ENCODE peak calls at places on chromosomes 7 and 10, in seven cellular contexts. One of them, this sample, is unnamed.

GRCh38 chr7:152847491-152847890 is 87.9 kb downstream of the ACTR3B start:
- DNase-seq in cardiac fibroblast: no peak
- DNase-seq in upper lobe of right lung: no peak
- DNase-seq in NCI-H2029: no peak
- DNase-seq in stimulated activated naive CD8-positive, alpha-beta T cell treated with anti-CD3 and anti-CD28 coated beads, Interleukin-15, Interleukin-2, amounts not matched to agents 100 U/mL and 50 U/mL, for 24 hours: no peak
- DNase-seq in GM20000: no peak
- DNase-seq in non-pigmented ciliary epithelial cell: no peak
- DNase-seq in this sample: no peak

GRCh38 chr7:116978006-116978405 is 24.7 kb downstream of the ST7 start:
- DNase-seq in stimulated activated naive CD8-positive, alpha-beta T cell treated with anti-CD3 and anti-CD28 coated beads, Interleukin-15, Interleukin-2, amounts not matched to agents 100 U/mL and 50 U/mL, for 24 hours: no peak
- DNase-seq in non-pigmented ciliary epithelial cell: no peak
- DNase-seq in NCI-H2029: no peak
- DNase-seq in upper lobe of right lung: no peak
- DNase-seq in GM20000: no peak
- DNase-seq in cardiac fibroblast: no peak
- DNase-seq in this sample: no peak

GRCh38 chr10:22945934-22946673 is 18.3 kb downstream of the ARMC3 start:
- DNase-seq in NCI-H2029: no peak
- DNase-seq in non-pigmented ciliary epithelial cell: no peak
- DNase-seq in stimulated activated naive CD8-positive, alpha-beta T cell treated with anti-CD3 and anti-CD28 coated beads, Interleukin-15, Interleukin-2, amounts not matched to agents 100 U/mL and 50 U/mL, for 24 hours: no peak
- DNase-seq in cardiac fibroblast: no peak
- DNase-seq in upper lobe of right lung: no peak
- DNase-seq in GM20000: no peak
- DNase-seq in this sample: no peak

GRCh38 chr10:71006497-71006896 is 118.1 kb upstream of the PCBD1 start:
- DNase-seq in upper lobe of right lung: no peak
- DNase-seq in cardiac fibroblast: no peak
- DNase-seq in non-pigmented ciliary epithelial cell: no peak
- DNase-seq in stimulated activated naive CD8-positive, alpha-beta T cell treated with anti-CD3 and anti-CD28 coated beads, Interleukin-15, Interleukin-2, amounts not matched to agents 100 U/mL and 50 U/mL, for 24 hours: no peak
- DNase-seq in NCI-H2029: no peak
- DNase-seq in GM20000: no peak
- DNase-seq in this sample: no peak

GRCh38 chr7:152180587-152180986 is 155.1 kb downstream of the GALNT11 start:
- DNase-seq in stimulated activated naive CD8-positive, alpha-beta T cell treated with anti-CD3 and anti-CD28 coated beads, Interleukin-15, Interleukin-2, amounts not matched to agents 100 U/mL and 50 U/mL, for 24 hours: no peak
- DNase-seq in NCI-H2029: no peak
- DNase-seq in GM20000: no peak
- DNase-seq in cardiac fibroblast: no peak
- DNase-seq in upper lobe of right lung: no peak
- DNase-seq in non-pigmented ciliary epithelial cell: no peak
- DNase-seq in this sample: no peak

GRCh38 chr7:50805425-50806130 is 22.9 kb upstream of the GRB10 start:
- DNase-seq in stimulated activated naive CD8-positive, alpha-beta T cell treated with anti-CD3 and anti-CD28 coated beads, Interleukin-15, Interleukin-2, amounts not matched to agents 100 U/mL and 50 U/mL, for 24 hours: no peak
- DNase-seq in upper lobe of right lung: no peak
- DNase-seq in non-pigmented ciliary epithelial cell: no peak
- DNase-seq in cardiac fibroblast: no peak
- DNase-seq in GM20000: no peak
- DNase-seq in NCI-H2029: no peak
- DNase-seq in this sample: no peak

GRCh38 chr7:33661430-33662160 is 243.7 kb upstream of the BMPER start:
- DNase-seq in non-pigmented ciliary epithelial cell: no peak
- DNase-seq in upper lobe of right lung: no peak
- DNase-seq in GM20000: no peak
- DNase-seq in stimulated activated naive CD8-positive, alpha-beta T cell treated with anti-CD3 and anti-CD28 coated beads, Interleukin-15, Interleukin-2, amounts not matched to agents 100 U/mL and 50 U/mL, for 24 hours: peak; percentile 6
- DNase-seq in cardiac fibroblast: no peak
- DNase-seq in NCI-H2029: no peak
- DNase-seq in this sample: no peak

GRCh38 chr10:43785252-43785651 is 136.6 kb upstream of the ZNF32 start:
- DNase-seq in cardiac fibroblast: peak; percentile 39
- DNase-seq in non-pigmented ciliary epithelial cell: no peak
- DNase-seq in stimulated activated naive CD8-positive, alpha-beta T cell treated with anti-CD3 and anti-CD28 coated beads, Interleukin-15, Interleukin-2, amounts not matched to agents 100 U/mL and 50 U/mL, for 24 hours: no peak
- DNase-seq in NCI-H2029: no peak
- DNase-seq in upper lobe of right lung: no peak
- DNase-seq in GM20000: no peak
- DNase-seq in this sample: no peak

GRCh38 chr10:96720422-96721206 is at the start of gene PIK3AP1:
- DNase-seq in NCI-H2029: peak; percentile 35
- DNase-seq in stimulated activated naive CD8-positive, alpha-beta T cell treated with anti-CD3 and anti-CD28 coated beads, Interleukin-15, Interleukin-2, amounts not matched to agents 100 U/mL and 50 U/mL, for 24 hours: peak; percentile 67
- DNase-seq in GM20000: peak; percentile 91
- DNase-seq in cardiac fibroblast: no peak
- DNase-seq in upper lobe of right lung: peak; percentile 88
- DNase-seq in non-pigmented ciliary epithelial cell: no peak
- DNase-seq in this sample: peak; percentile 11

GRCh38 chr10:63582686-63583085 is 61.5 kb downstream of the REEP3 start:
- DNase-seq in NCI-H2029: no peak
- DNase-seq in non-pigmented ciliary epithelial cell: no peak
- DNase-seq in stimulated activated naive CD8-positive, alpha-beta T cell treated with anti-CD3 and anti-CD28 coated beads, Interleukin-15, Interleukin-2, amounts not matched to agents 100 U/mL and 50 U/mL, for 24 hours: no peak
- DNase-seq in cardiac fibroblast: no peak
- DNase-seq in GM20000: no peak
- DNase-seq in upper lobe of right lung: no peak
- DNase-seq in this sample: no peak

GRCh38 chr7:41599760-41600159 is 103.1 kb downstream of the INHBA start:
- DNase-seq in GM20000: no peak
- DNase-seq in upper lobe of right lung: no peak
- DNase-seq in NCI-H2029: no peak
- DNase-seq in stimulated activated naive CD8-positive, alpha-beta T cell treated with anti-CD3 and anti-CD28 coated beads, Interleukin-15, Interleukin-2, amounts not matched to agents 100 U/mL and 50 U/mL, for 24 hours: no peak
- DNase-seq in cardiac fibroblast: no peak
- DNase-seq in non-pigmented ciliary epithelial cell: no peak
- DNase-seq in this sample: no peak

GRCh38 chr10:9096288-9096687 is 1041.8 kb downstream of the GATA3 start:
- DNase-seq in cardiac fibroblast: no peak
- DNase-seq in non-pigmented ciliary epithelial cell: no peak
- DNase-seq in upper lobe of right lung: no peak
- DNase-seq in NCI-H2029: no peak
- DNase-seq in GM20000: no peak
- DNase-seq in stimulated activated naive CD8-positive, alpha-beta T cell treated with anti-CD3 and anti-CD28 coated beads, Interleukin-15, Interleukin-2, amounts not matched to agents 100 U/mL and 50 U/mL, for 24 hours: peak; percentile 33
- DNase-seq in this sample: no peak

GRCh38 chr7:78345979-78346378 is 547.4 kb downstream of the PHTF2 start:
- DNase-seq in upper lobe of right lung: peak; percentile 71
- DNase-seq in stimulated activated naive CD8-positive, alpha-beta T cell treated with anti-CD3 and anti-CD28 coated beads, Interleukin-15, Interleukin-2, amounts not matched to agents 100 U/mL and 50 U/mL, for 24 hours: no peak
- DNase-seq in cardiac fibroblast: no peak
- DNase-seq in non-pigmented ciliary epithelial cell: no peak
- DNase-seq in GM20000: no peak
- DNase-seq in NCI-H2029: peak; percentile 43
- DNase-seq in this sample: no peak

GRCh38 chr7:25759748-25760147 is 392.2 kb upstream of the NFE2L3 start:
- DNase-seq in stimulated activated naive CD8-positive, alpha-beta T cell treated with anti-CD3 and anti-CD28 coated beads, Interleukin-15, Interleukin-2, amounts not matched to agents 100 U/mL and 50 U/mL, for 24 hours: no peak
- DNase-seq in GM20000: no peak
- DNase-seq in NCI-H2029: no peak
- DNase-seq in non-pigmented ciliary epithelial cell: no peak
- DNase-seq in cardiac fibroblast: no peak
- DNase-seq in upper lobe of right lung: no peak
- DNase-seq in this sample: no peak

GRCh38 chr7:139629392-139630082 is 106.1 kb downstream of the CLEC2L start:
- DNase-seq in NCI-H2029: no peak
- DNase-seq in GM20000: no peak
- DNase-seq in upper lobe of right lung: no peak
- DNase-seq in stimulated activated naive CD8-positive, alpha-beta T cell treated with anti-CD3 and anti-CD28 coated beads, Interleukin-15, Interleukin-2, amounts not matched to agents 100 U/mL and 50 U/mL, for 24 hours: no peak
- DNase-seq in non-pigmented ciliary epithelial cell: no peak
- DNase-seq in cardiac fibroblast: no peak
- DNase-seq in this sample: no peak

GRCh38 chr10:101001225-101002035 is 1.8 kb downstream of the LZTS2 start:
- DNase-seq in non-pigmented ciliary epithelial cell: peak; percentile 76
- DNase-seq in upper lobe of right lung: peak; percentile 82
- DNase-seq in cardiac fibroblast: peak; percentile 94
- DNase-seq in GM20000: no peak
- DNase-seq in stimulated activated naive CD8-positive, alpha-beta T cell treated with anti-CD3 and anti-CD28 coated beads, Interleukin-15, Interleukin-2, amounts not matched to agents 100 U/mL and 50 U/mL, for 24 hours: no peak
- DNase-seq in NCI-H2029: no peak
- DNase-seq in this sample: no peak

GRCh38 chr10:95660283-95660682 is 3.8 kb upstream of the ALDH18A1 start:
- DNase-seq in GM20000: no peak
- DNase-seq in non-pigmented ciliary epithelial cell: peak; percentile 34
- DNase-seq in NCI-H2029: no peak
- DNase-seq in stimulated activated naive CD8-positive, alpha-beta T cell treated with anti-CD3 and anti-CD28 coated beads, Interleukin-15, Interleukin-2, amounts not matched to agents 100 U/mL and 50 U/mL, for 24 hours: no peak
- DNase-seq in cardiac fibroblast: peak; percentile 35
- DNase-seq in upper lobe of right lung: no peak
- DNase-seq in this sample: no peak